ENCODE peak calls at places on chromosome 5, in four cellular contexts. H is heart right ventricle, U is body of pancreas, I is cardiac muscle cell. C is an unnamed sample.

GRCh38 chr5:143341807-143342570 is 61.5 kb downstream of the NR3C1 start:
- DNase-seq in I (no peak), H (no peak), U (no peak), C (no peak)

GRCh38 chr5:35859101-35859661 is 2.5 kb downstream of the IL7R start:
- DNase-seq in H (no peak), I (no peak), U (no peak), C (no peak)

GRCh38 chr5:126403871-126404270 is 19.3 kb upstream of the GRAMD2B start:
- DNase-seq in I (no peak), U (no peak), H (no peak), C (no peak)

GRCh38 chr5:109709225-109709624 is 19.5 kb downstream of the MAN2A1 start:
- DNase-seq in U (no peak), H (no peak), I (no peak), C (no peak)

GRCh38 chr5:6633469-6634326 is 458 bp downstream of the SRD5A1 start:
- DNase-seq in U (no peak), I (peak; percentile 11), H (no peak), C (no peak)

GRCh38 chr5:151770383-151771258 is 1.1 kb upstream of the G3BP1 start:
- DNase-seq in I (peak; percentile 70), U (peak; percentile 68), H (peak; percentile 77), C (no peak)

GRCh38 chr5:68431181-68431580 is 215.6 kb downstream of the PIK3R1 start:
- DNase-seq in U (no peak), H (no peak), I (no peak), C (no peak)

GRCh38 chr5:133866903-133867245 is 101.6 kb downstream of the C5orf15 start:
- DNase-seq in I (no peak), U (no peak), H (no peak), C (no peak)

GRCh38 chr5:159548517-159548916 is 218.2 kb upstream of the IL12B start:
- DNase-seq in H (no peak), I (no peak), U (no peak), C (no peak)

GRCh38 chr5:54823006-54823405 is 162.4 kb downstream of the ESM1 start:
- DNase-seq in U (no peak), H (no peak), I (no peak), C (no peak)

GRCh38 chr5:157546456-157547100 is 29.0 kb downstream of the ADAM19 start:
- DNase-seq in U (no peak), H (peak; percentile 40), I (peak; percentile 1), C (no peak)

GRCh38 chr5:171175746-171176145 is 133.3 kb upstream of the TLX3 start:
- DNase-seq in U (no peak), H (no peak), I (no peak), C (no peak)

GRCh38 chr5:94240064-94240463 is 378.3 kb downstream of the KIAA0825 start:
- DNase-seq in U (no peak), I (no peak), H (no peak), C (no peak)

GRCh38 chr5:132821791-132822190 is 8.7 kb downstream of the SHROOM1 start:
- DNase-seq in U (no peak), H (no peak), I (no peak), C (no peak)

GRCh38 chr5:89313804-89314588 is 431.0 kb upstream of the MEF2C start:
- DNase-seq in U (no peak), H (no peak), I (peak; percentile 62), C (no peak)

GRCh38 chr5:89090021-89090420 is 207.0 kb upstream of the MEF2C start:
- DNase-seq in H (no peak), I (no peak), U (no peak), C (no peak)

DNA sequence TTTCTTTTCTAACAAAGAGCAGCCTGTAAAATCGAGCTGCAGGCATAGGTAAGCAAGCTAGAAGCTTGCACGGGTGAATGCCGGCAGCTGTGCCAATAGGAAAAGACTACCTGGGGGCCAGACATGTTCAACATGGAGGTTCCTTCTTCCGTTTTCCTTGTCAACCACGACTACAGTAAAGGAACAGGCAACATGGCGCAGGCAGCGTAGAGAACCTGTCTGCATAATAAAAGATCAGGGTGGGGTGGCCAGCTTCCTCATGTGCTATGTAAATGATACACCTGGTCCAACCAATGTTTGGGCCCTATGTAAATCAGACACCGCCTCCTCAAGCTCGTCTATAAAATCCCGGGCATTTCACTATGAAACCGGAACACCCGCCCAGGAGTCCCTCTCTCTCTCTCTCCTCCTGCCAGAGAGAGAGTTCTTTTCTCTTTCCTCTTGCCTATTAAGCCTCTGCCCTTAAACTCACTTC is 103.8 kb upstream of the LIFR start:
- DNase-seq in I (peak; percentile 86), H (peak; percentile 18), U (peak; percentile 88), C (peak; percentile 41)
- H3K4me3 ChIP-seq in I (no peak overlapping the region), H (peak overlapping the region; percentile 29), U (no peak overlapping the region), C (no peak overlapping the region)

DNA sequence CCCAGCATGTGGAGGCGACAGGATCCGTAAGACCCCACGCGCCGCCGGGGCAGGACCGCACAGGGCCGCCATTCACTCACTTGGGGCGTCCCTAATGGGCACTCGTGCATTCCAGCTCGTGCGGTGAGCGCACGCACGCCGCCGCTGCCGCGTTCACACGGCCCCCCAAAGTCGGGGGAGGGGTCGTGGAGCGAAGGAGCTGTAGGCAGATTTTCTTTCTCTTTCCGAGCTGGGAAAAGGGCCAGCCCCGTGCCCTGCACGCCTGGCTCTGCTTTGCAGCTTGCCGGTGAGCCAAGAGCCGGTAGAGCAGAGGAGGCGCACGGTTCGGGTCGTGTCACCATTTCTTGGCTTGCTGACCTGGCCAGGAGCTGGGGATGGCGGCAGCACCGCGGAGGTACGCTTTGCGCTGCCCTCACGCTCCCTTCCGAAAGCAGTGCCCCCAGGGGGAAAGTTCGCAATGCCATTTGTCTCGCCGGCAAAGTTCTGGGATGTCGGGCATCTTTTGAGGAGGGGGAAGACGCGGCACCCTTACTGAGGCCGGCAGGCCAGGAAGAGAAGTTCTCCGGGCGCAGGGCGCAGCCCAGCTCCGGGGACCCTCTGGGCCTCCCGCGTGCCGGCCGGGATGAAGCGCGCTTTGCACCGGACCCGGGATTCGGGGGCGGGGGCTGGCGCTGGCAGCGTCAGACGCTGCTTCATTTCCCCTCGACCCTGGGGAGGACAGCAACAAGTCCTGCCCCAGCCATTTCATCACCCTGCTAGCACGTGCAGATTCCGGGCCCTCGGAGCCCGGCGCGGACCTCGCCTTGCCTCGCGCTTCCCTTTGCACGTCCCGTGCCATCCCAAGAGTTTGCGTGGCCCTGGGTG is 898 bp downstream of the STC2 start:
- DNase-seq in H (no peak), U (peak; percentile 43), I (peak; percentile 50), C (no peak)
- H3K27ac ChIP-seq in H (peak overlapping the region; percentile 70), U (peak overlapping the region; percentile 80), I (no peak overlapping the region), C (no peak overlapping the region)

GRCh38 chr5:10615693-10616092 is 51.8 kb downstream of the ANKRD33B start:
- DNase-seq in I (no peak), U (no peak), H (no peak), C (no peak)
- H3K9me3 ChIP-seq in I (no peaks in the 10 kb centered on the region), U (no peaks in the 10 kb centered on the region), H (no peaks in the 10 kb centered on the region), C (no peaks in the 10 kb centered on the region)

GRCh38 chr5:112921031-112921832 is 795 bp downstream of the REEP5 start:
- DNase-seq in I (peak; percentile 81), H (peak; percentile 82), U (peak; percentile 65), C (peak; percentile 22)

GRCh38 chr5:112921833-112922817 is at the start of gene REEP5:
- DNase-seq in I (peak; percentile 94), U (peak; percentile 86), H (peak; percentile 90), C (peak; percentile 41)

GRCh38 chr5:112918679-112919078 is 3.3 kb downstream of the REEP5 start:
- DNase-seq in U (no peak), H (no peak), I (no peak), C (no peak)

GRCh38 chr5:112923988-112924387 is 2.0 kb upstream of the REEP5 start:
- DNase-seq in U (no peak), I (no peak), H (no peak), C (no peak)

GRCh38 chr5:112923148-112923917 is 1.3 kb upstream of the REEP5 start:
- DNase-seq in I (no peak), U (no peak), H (no peak), C (no peak)
- H3K4me3 ChIP-seq in I (no peak overlapping the region), U (no peak overlapping the region), H (peak overlapping the region; percentile 88), C (no peak overlapping the region)

GRCh38 chr5:148858547-148858946 is 32.1 kb downstream of the ADRB2 start:
- DNase-seq in I (no peak), H (no peak), U (no peak), C (no peak)
- H3K27ac ChIP-seq in I (no peak overlapping the region), H (peak overlapping the region; percentile 22), U (no peak overlapping the region), C (no peak overlapping the region)

DNA sequence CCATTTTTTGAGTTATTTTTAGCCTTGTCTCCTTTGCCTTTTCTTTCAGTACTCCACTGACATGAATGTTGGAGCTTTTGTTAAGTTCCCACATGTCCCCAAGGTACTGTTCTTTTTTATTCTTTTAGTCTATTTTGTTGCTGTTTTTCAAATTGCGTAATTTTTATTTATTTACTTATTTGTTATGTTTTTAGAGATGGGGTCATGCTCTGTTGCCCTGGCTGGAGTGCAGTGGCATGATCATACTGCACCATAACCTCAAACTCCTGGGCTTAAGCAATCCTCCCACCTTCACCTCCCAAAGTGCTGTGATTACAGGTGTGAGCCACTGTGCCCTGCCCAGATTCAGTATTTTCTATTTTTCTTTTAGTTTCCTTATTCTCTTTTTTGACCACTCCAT is 5.4 kb upstream of the PCDHA1 start:
- DNase-seq in H (no peak), U (no peak), I (no peak), C (no peak)
- H3K9me3 ChIP-seq in H (peaks cover 27% of the 10 kb centered on the region), U (no peaks in the 10 kb centered on the region), I (no peaks in the 10 kb centered on the region), C (peaks cover 1% of the 10 kb centered on the region)

DNA sequence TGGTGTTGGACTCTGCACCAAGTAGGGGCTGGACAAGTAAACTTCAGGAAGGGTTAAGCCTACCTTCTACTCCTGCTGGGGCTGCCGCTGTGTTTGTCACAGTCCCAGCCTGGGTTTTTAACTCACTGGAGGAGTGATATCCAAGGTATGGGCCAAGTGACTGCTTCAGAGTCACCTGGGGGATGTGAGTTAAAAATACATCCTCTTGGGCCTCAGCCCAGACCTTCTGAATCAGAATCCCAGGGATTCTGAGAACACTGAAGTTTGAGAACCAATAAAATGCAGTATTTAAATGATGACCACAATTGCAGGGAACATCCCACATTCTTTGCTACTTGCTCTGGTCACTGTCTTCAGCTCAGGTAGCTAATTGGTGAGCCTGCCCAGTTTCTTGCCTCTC is 95.1 kb upstream of the DNAH5 start:
- DNase-seq in U (no peak), H (no peak), I (no peak), C (no peak)
- H3K4me3 ChIP-seq in U (no peak overlapping the region), H (no peak overlapping the region), I (no peak overlapping the region), C (no peak overlapping the region)